ENCODE peak calls at places on chromosomes 3 and 15, in five cellular contexts. L is stimulated activated CD8-positive, alpha-beta memory T cell treated with anti-CD3 and anti-CD28 coated beads, Interleukin-4, amount 100 ng/mL, for 4 hours; J is NCI-H1436 treated with DMSO at 0.1 percent for 48 hours; G is cardiac fibroblast; F is NCI-H774. A is an unnamed sample.

GRCh38 chr3:59769132-59769531 is 719.3 kb upstream of the CFAP20DC start:
- DNase-seq in L (no peak), J (no peak), G (no peak), F (no peak), A (no peak)

GRCh38 chr3:171347017-171347979 is 112.9 kb downstream of the TNIK start:
- DNase-seq in L (no peak), J (peak), G (peak), F (no peak), A (peak)

GRCh38 chr15:66838671-66839239 is 136.7 kb downstream of the SMAD6 start:
- DNase-seq in L (no peak), J (no peak), G (peak), F (no peak), A (peak)

GRCh38 chr15:96321422-96322391 is 8.8 kb upstream of the NR2F2 start:
- DNase-seq in L (no peak), J (no peak), G (peak), F (no peak), A (peak)

GRCh38 chr3:13426591-13426990 is 6.5 kb upstream of the NUP210 start:
- DNase-seq in L (no peak), J (no peak), G (no peak), F (no peak), A (no peak)

GRCh38 chr3:171791695-171792082 is 18.6 kb downstream of the PLD1 start:
- DNase-seq in L (no peak), J (no peak), G (peak), F (no peak), A (peak)

GRCh38 chr3:173988912-173989311 is 591.4 kb downstream of the NLGN1 start:
- DNase-seq in L (no peak), J (no peak), G (no peak), F (no peak), A (no peak)

GRCh38 chr3:94036909-94037507 is 8.6 kb upstream of the STX19 start:
- DNase-seq in L (no peak), J (no peak), G (peak), F (no peak), A (peak)

GRCh38 chr15:33013827-33014445 is 180.6 kb downstream of the FMN1 start:
- DNase-seq in L (no peak), J (no peak), G (peak), F (no peak), A (peak)

GRCh38 chr3:43867673-43868072 is 176.9 kb downstream of the ABHD5 start:
- DNase-seq in L (no peak), J (no peak), G (peak), F (no peak), A (peak)

GRCh38 chr15:92655178-92655995 is at the start of gene FAM174B:
- DNase-seq in L (no peak), J (no peak), G (no peak), F (peak), A (peak)

GRCh38 chr3:99542771-99543518 is 95.4 kb upstream of the COL8A1 start:
- DNase-seq in L (no peak), J (no peak), G (peak), F (no peak), A (peak)

GRCh38 chr3:94413721-94414106 is 350.9 kb downstream of the NSUN3 start:
- DNase-seq in L (no peak), J (no peak), G (peak), F (no peak), A (peak)

GRCh38 chr3:118098818-118099217 is 935.8 kb downstream of the IGSF11 start:
- DNase-seq in L (no peak), J (no peak), G (no peak), F (no peak), A (no peak)

GRCh38 chr3:57596495-57597239 is 477 bp downstream of the ARF4 start:
- DNase-seq in L (peak), J (no peak), G (peak), F (no peak), A (peak)

GRCh38 chr15:91887321-91887720 is 33.8 kb downstream of the SLCO3A1 start:
- DNase-seq in L (no peak), J (no peak), G (no peak), F (peak), A (no peak)

GRCh38 chr15:41423979-41424659 is 7.2 kb downstream of the RTF1 start:
- DNase-seq in L (no peak), J (no peak), G (no peak), F (no peak), A (no peak)

A was measured in iris pigment epithelial cell.